ENCODE peak calls at places on chromosomes 2 and 18, in eight cellular contexts. J, Y, W, U, B, X, P and H are unnamed samples.

GRCh38 chr2:15800489-15801329 is 139.6 kb upstream of the MYCN start:
- DNase-seq in J (no peak), Y (no peak), W (no peak), U (no peak), B (peak), X (no peak), P (no peak), H (no peak)

GRCh38 chr2:158818511-158818910 is 23.4 kb downstream of the DAPL1 start:
- DNase-seq in J (no peak), Y (no peak), W (no peak), U (no peak), B (no peak), X (no peak), P (no peak), H (no peak)

GRCh38 chr2:31413876-31414550 is 529 bp downstream of the XDH start:
- DNase-seq in J (no peak), Y (no peak), W (no peak), U (no peak), B (no peak), X (no peak), P (no peak), H (peak)

GRCh38 chr2:127118038-127118437 is 11.1 kb upstream of the BIN1 start:
- DNase-seq in J (no peak), Y (no peak), W (no peak), U (no peak), B (no peak), X (no peak), P (no peak), H (no peak)

GRCh38 chr2:195695002-195695631 is 38.1 kb downstream of the SLC39A10 start:
- DNase-seq in J (no peak), Y (no peak), W (peak), U (no peak), B (peak), X (no peak), P (no peak), H (no peak)

GRCh38 chr2:70906439-70907018 is 29.2 kb upstream of the ATP6V1B1 start:
- DNase-seq in J (no peak), Y (no peak), W (no peak), U (no peak), B (no peak), X (no peak), P (no peak), H (no peak)

GRCh38 chr18:3284501-3284900 is 22.6 kb downstream of the MYL12B start:
- DNase-seq in J (no peak), Y (no peak), W (no peak), U (no peak), B (no peak), X (no peak), P (no peak), H (no peak)

GRCh38 chr2:128358941-128359731 is 40.5 kb upstream of the HS6ST1 start:
- DNase-seq in J (peak), Y (no peak), W (no peak), U (no peak), B (no peak), X (no peak), P (no peak), H (no peak)

GRCh38 chr2:32772623-32773221 is 144.9 kb downstream of the TTC27 start:
- DNase-seq in J (no peak), Y (no peak), W (peak), U (no peak), B (peak), X (peak), P (peak), H (peak)

GRCh38 chr18:45793295-45793965 is 32.0 kb upstream of the SIGLEC15 start:
- DNase-seq in J (no peak), Y (no peak), W (no peak), U (no peak), B (no peak), X (peak), P (peak), H (peak)

GRCh38 chr2:219178377-219179175 is 501 bp downstream of the RETREG2 start:
- DNase-seq in J (peak), Y (no peak), W (no peak), U (no peak), B (peak), X (no peak), P (no peak), H (peak)

GRCh38 chr2:67879586-67880290 is 183.1 kb downstream of the C1D start:
- DNase-seq in J (no peak), Y (no peak), W (no peak), U (no peak), B (no peak), X (peak), P (peak), H (no peak)

GRCh38 chr2:114968748-114969400 is 526.4 kb downstream of the DPP10 start:
- DNase-seq in J (no peak), Y (no peak), W (no peak), U (no peak), B (no peak), X (no peak), P (no peak), H (no peak)

GRCh38 chr2:236081171-236081570 is 87.0 kb downstream of the GBX2 start:
- DNase-seq in J (no peak), Y (no peak), W (no peak), U (no peak), B (no peak), X (no peak), P (no peak), H (no peak)

GRCh38 chr18:78557371-78557770 is 422.2 kb upstream of the SALL3 start:
- DNase-seq in J (peak), Y (no peak), W (no peak), U (no peak), B (no peak), X (no peak), P (no peak), H (no peak)

GRCh38 chr2:233416706-233417105 is 62.4 kb downstream of the DGKD start:
- DNase-seq in J (no peak), Y (no peak), W (no peak), U (no peak), B (no peak), X (no peak), P (no peak), H (no peak)

GRCh38 chr2:40281021-40281940 is 170.6 kb downstream of the SLC8A1 start:
- DNase-seq in J (no peak), Y (no peak), W (no peak), U (no peak), B (no peak), X (peak), P (peak), H (no peak)

GRCh38 chr2:68379184-68379708 is 14.2 kb downstream of the PLEK start:
- DNase-seq in J (no peak), Y (no peak), W (no peak), U (no peak), B (no peak), X (no peak), P (no peak), H (no peak)

GRCh38 chr2:174634130-174635014 is 36.8 kb upstream of the WIPF1 start:
- DNase-seq in J (no peak), Y (peak), W (no peak), U (no peak), B (no peak), X (no peak), P (no peak), H (no peak)

GRCh38 chr18:3599235-3599634 is 149.3 kb downstream of the TGIF1 start:
- DNase-seq in J (no peak), Y (no peak), W (no peak), U (no peak), B (no peak), X (no peak), P (no peak), H (no peak)

GRCh38 chr2:221203138-221203537 is 369.0 kb downstream of the EPHA4 start:
- DNase-seq in J (no peak), Y (no peak), W (no peak), U (no peak), B (no peak), X (no peak), P (no peak), H (no peak)

GRCh38 chr2:167905668-167906067 is 341.7 kb downstream of the STK39 start:
- DNase-seq in J (no peak), Y (no peak), W (no peak), U (no peak), B (no peak), X (no peak), P (no peak), H (no peak)

GRCh38 chr2:38377501-38378258 is 607 bp upstream of the ATL2 start:
- DNase-seq in J (no peak), Y (no peak), W (no peak), U (peak), B (no peak), X (peak), P (no peak), H (peak)

GRCh38 chr2:133844214-133844892 is 276.1 kb upstream of the NCKAP5 start:
- DNase-seq in J (peak), Y (peak), W (peak), U (peak), B (peak), X (peak), P (peak), H (peak)

GRCh38 chr2:54663424-54664030 is 59.9 kb upstream of the EML6 start:
- DNase-seq in J (no peak), Y (no peak), W (no peak), U (no peak), B (no peak), X (no peak), P (no peak), H (no peak)

GRCh38 chr2:233572468-233572867 is 5.9 kb upstream of the USP40 start:
- DNase-seq in J (no peak), Y (no peak), W (no peak), U (no peak), B (no peak), X (no peak), P (no peak), H (no peak)

GRCh38 chr2:120852200-120852815 is 116.6 kb downstream of the GLI2 start:
- DNase-seq in J (peak), Y (no peak), W (no peak), U (no peak), B (no peak), X (no peak), P (no peak), H (no peak)

GRCh38 chr2:213214209-213214608 is 62.8 kb upstream of the IKZF2 start:
- DNase-seq in J (no peak), Y (no peak), W (no peak), U (no peak), B (no peak), X (no peak), P (no peak), H (no peak)

GRCh38 chr2:33322099-33322498 is 154.3 kb upstream of the RASGRP3 start:
- DNase-seq in J (no peak), Y (no peak), W (no peak), U (no peak), B (no peak), X (no peak), P (peak), H (no peak)

GRCh38 chr2:159558479-159558878 is 57.9 kb downstream of the BAZ2B start:
- DNase-seq in J (no peak), Y (no peak), W (no peak), U (no peak), B (no peak), X (no peak), P (no peak), H (no peak)

GRCh38 chr2:47313141-47313691 is 89.7 kb upstream of the MSH2 start:
- DNase-seq in J (no peak), Y (no peak), W (no peak), U (no peak), B (no peak), X (peak), P (no peak), H (peak)

GRCh38 chr2:109185801-109186570 is 57.0 kb downstream of the SH3RF3 start:
- DNase-seq in J (peak), Y (no peak), W (no peak), U (no peak), B (no peak), X (no peak), P (no peak), H (no peak)

GRCh38 chr2:20474757-20475566 is 28.1 kb downstream of the RHOB start:
- DNase-seq in J (no peak), Y (no peak), W (no peak), U (no peak), B (no peak), X (no peak), P (no peak), H (no peak)

GRCh38 chr18:8605974-8606373 is 3.3 kb upstream of the RAB12 start:
- DNase-seq in J (no peak), Y (no peak), W (no peak), U (no peak), B (no peak), X (no peak), P (no peak), H (no peak)

GRCh38 chr2:233551491-233551890 is 15.1 kb downstream of the USP40 start:
- DNase-seq in J (no peak), Y (no peak), W (no peak), U (no peak), B (no peak), X (no peak), P (no peak), H (no peak)

GRCh38 chr2:4725618-4726017 is 966.6 kb upstream of the SOX11 start:
- DNase-seq in J (no peak), Y (no peak), W (no peak), U (no peak), B (no peak), X (no peak), P (no peak), H (no peak)